ENCODE peak calls at places on chromosomes 11 and 22, in ten cellular contexts. C is AG10803, B is psoas muscle, S is Calu3, K is mammary epithelial cell, I is foreskin fibroblast, P is B cell, M is left lung, J is coronary artery, D is left ventricle myocardium inferior. N is an unnamed sample.

GRCh38 chr11:88179966-88180629 is 4.9 kb upstream of the RAB38 start:
- DNase-seq in C (peak), B (no peak), S (no peak), K (peak), I (no peak), P (no peak), M (no peak), J (no peak), D (no peak), N (peak)

GRCh38 chr11:26285593-26285992 is 46.3 kb upstream of the ANO3 start:
- DNase-seq in C (no peak), B (no peak), S (no peak), K (no peak), I (no peak), P (no peak), M (no peak), J (no peak), D (no peak), N (no peak)

GRCh38 chr11:19337779-19338178 is 97.0 kb upstream of the E2F8 start:
- DNase-seq in C (no peak), B (no peak), S (no peak), K (no peak), I (no peak), P (no peak), M (no peak), J (no peak), D (no peak), N (no peak)

GRCh38 chr11:122751298-122752070 is 86.8 kb upstream of the CRTAM start:
- DNase-seq in C (peak), B (no peak), S (no peak), K (peak), I (peak), P (no peak), M (no peak), J (no peak), D (no peak), N (peak)

GRCh38 chr11:93791493-93791892 is 7.4 kb downstream of the MED17 start:
- DNase-seq in C (no peak), B (no peak), S (no peak), K (no peak), I (no peak), P (no peak), M (no peak), J (no peak), D (no peak), N (peak)

GRCh38 chr11:113677648-113678047 is 28.5 kb downstream of the TMPRSS5 start:
- DNase-seq in C (no peak), B (no peak), S (no peak), K (no peak), I (no peak), P (no peak), M (no peak), J (no peak), D (no peak), N (no peak)

GRCh38 chr22:37568448-37569008 is 8.2 kb downstream of the CDC42EP1 start:
- DNase-seq in C (no peak), B (no peak), S (no peak), K (no peak), I (no peak), P (no peak), M (no peak), J (no peak), D (no peak), N (no peak)

GRCh38 chr22:19545935-19546207 is 21.7 kb upstream of the CLDN5 start:
- DNase-seq in C (no peak), B (no peak), S (no peak), K (no peak), I (no peak), P (no peak), M (no peak), J (no peak), D (no peak), N (no peak)

GRCh38 chr11:76629853-76630599 is 40.5 kb downstream of the LRRC32 start:
- DNase-seq in C (peak), B (peak), S (no peak), K (no peak), I (no peak), P (no peak), M (peak), J (no peak), D (peak), N (no peak)

GRCh38 chr22:50293441-50294318 is 13.8 kb downstream of the PLXNB2 start:
- DNase-seq in C (peak), B (peak), S (peak), K (peak), I (peak), P (peak), M (peak), J (peak), D (peak), N (peak)

GRCh38 chr11:30826911-30827310 is 240.8 kb upstream of the MPPED2 start:
- DNase-seq in C (no peak), B (no peak), S (no peak), K (no peak), I (no peak), P (no peak), M (no peak), J (no peak), D (no peak), N (no peak)

GRCh38 chr22:27918351-27919221 is 470 bp downstream of the PITPNB start:
- DNase-seq in C (peak), B (peak), S (peak), K (peak), I (peak), P (no peak), M (peak), J (peak), D (peak), N (peak)

GRCh38 chr11:122765487-122766131 is 72.7 kb upstream of the CRTAM start:
- DNase-seq in C (no peak), B (no peak), S (peak), K (peak), I (no peak), P (no peak), M (no peak), J (no peak), D (no peak), N (no peak)

DNA sequence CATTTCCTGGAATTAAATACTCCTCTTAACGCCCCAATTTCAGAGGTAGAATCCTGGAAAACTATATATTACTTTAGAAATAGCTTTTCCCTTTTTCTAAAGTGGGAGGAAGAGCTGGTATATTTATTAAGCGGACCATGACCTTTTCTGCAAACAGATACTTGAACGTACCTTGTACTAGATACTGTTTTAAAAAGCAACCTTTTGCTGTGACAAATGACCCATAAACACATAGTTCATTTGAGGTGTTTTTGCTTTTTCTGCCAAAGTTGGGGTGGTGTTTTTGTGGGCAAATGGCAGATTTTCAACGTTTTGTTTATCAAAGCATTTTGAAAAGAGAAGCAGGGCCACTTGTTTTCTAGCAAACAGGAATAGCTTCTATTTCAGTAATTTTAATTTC is 2.2 kb downstream of the FBXO7 start:
- DNase-seq in C (no peak), B (no peak), S (no peak), K (no peak), I (no peak), P (no peak), M (no peak), J (no peak), D (no peak), N (no peak)
- TF ChIP-seq CTCF in C (no peak), B (no peak), S (no peak), K (no peak), I (no peak), P (no peak), M (no peak), J (no peak), D (no peak), N (no peak)

DNA sequence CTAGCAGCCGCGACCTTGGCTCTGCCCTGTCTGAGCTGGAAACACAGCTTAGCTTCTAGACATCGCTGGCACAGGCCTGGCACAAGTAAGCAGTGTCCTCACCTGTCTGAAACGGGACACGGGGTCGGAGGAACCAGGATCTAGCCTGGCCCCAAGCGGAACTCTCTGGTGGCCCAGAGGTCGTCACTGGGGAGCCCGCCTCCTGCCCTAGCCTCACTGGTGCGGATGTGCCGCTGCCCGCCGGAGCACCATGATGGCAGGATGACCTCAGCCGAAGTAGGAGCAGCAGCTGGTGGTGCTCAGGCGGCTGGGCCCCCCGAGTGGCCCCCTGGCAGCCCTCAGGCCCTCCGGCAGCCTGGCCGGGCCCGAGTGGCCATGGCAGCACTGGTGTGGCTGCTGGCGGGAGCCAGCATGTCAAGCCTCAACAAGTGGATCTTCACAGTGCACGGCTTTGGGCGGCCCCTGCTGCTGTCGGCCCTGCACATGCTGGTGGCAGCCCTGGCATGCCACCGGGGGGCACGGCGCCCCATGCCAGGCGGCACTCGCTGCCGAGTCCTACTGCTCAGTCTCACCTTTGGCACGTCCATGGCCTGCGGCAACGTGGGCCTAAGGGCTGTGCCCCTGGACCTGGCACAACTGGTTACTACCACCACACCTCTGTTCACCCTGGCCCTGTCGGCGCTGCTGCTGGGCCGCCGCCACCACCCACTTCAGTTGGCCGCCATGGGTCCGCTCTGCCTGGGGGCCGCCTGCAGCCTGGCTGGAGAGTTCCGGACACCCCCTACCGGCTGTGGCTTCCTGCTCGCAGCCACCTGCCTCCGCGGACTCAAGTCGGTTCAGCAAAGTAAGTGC is 871 bp downstream of the SLC35E4 start:
- DNase-seq in C (peak), B (peak), S (peak), K (peak), I (peak), P (no peak), M (no peak), J (no peak), D (peak), N (peak)
- TF ChIP-seq CTCF in C (peak), B (peak), S (peak), K (no peak), I (no peak), P (no peak), M (no peak), J (no peak), D (no peak), N (no peak)

DNA sequence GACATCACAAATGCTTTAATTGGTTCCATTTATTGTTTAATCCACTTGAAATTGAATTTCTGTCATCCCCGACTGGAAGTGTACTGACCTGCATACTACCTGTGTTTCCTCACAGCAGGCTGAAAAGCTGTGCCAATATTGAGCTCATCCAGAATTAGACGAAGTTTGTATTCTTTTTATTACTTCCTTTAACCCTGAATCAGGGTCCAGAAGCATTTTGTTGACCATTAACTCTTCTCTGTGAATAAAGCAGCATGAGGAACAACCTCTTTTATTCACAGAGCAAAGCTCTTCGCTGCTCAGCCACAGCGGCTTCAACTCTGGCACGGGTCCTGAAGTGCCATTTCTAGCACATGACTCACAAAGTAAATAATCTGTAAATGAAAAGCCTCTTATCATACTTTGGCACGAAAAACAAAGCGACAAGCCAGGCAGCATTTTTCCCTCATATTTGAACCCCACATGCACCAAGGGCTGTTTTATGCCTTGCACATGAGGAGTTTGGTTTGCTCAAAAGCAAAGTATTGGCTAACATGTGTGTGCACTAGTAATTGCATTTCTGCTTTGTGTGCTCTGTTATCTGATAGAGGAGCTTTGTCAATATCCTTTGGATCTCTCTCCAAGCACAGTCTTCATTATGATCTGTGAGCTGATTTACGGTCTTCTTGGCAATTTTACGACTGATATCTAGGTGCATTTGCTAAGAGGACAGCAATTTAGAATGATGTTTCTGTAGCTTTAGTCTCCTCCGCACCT is 33.0 kb upstream of the APOBEC3A start:
- DNase-seq in C (peak), B (peak), S (peak), K (peak), I (peak), P (no peak), M (no peak), J (peak), D (peak), N (peak)
- TF ChIP-seq CTCF in C (no peak), B (no peak), S (no peak), K (no peak), I (no peak), P (no peak), M (no peak), J (no peak), D (no peak), N (no peak)

DNA sequence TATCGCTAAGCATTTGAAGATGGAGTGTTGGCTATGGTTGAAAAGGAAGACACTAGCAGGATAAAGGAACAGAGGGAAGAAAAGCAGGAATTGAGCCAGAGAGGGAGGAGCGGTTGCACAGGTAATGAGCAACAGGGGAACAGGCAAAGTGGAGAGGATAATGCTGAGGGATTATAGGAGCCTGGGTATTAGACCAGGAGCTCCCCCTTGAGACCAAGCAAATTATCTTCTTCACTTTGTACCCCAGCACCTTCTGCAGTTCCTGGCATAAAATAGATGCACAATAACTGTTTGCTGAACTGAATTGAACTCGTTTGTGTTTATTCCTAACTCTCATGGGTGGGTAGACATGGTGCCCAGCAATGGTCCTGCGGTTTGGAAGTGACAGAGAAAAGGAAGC is 54.6 kb upstream of the OR5P2 start:
- DNase-seq in C (no peak), B (no peak), S (peak), K (peak), I (no peak), P (no peak), M (no peak), J (no peak), D (no peak), N (peak)
- TF ChIP-seq CTCF in C (no peak), B (no peak), S (no peak), K (peak), I (no peak), P (no peak), M (no peak), J (no peak), D (no peak), N (no peak)

GRCh38 chr11:60767388-60767811 is 10.7 kb downstream of the MS4A15 start:
- DNase-seq in C (no peak), B (no peak), S (no peak), K (no peak), I (no peak), P (peak), M (no peak), J (no peak), D (no peak), N (no peak)
- TF ChIP-seq CTCF in C (no peak), B (no peak), S (no peak), K (no peak), I (peak), P (peak), M (peak), J (no peak), D (peak), N (no peak)

DNA sequence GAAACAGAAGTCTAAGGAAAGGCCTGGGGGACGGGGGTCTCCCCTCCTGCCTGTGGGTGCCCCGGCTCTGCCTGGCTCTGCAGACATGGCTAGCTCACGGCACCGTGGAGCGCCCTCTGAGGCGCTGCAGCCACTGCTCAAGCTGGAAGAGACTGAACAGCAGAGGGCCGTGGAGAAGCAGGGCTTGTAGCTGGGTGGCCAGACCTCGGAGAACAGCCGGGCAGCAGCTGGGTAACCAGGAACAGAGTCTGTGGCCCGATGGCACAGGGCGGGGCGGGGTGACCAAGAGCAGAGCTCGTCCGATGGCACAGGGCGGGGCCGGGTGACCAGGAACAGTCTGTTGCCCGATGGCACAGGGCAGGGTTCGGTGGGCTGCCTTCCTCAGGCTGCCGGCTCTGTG is 18.1 kb downstream of the RNH1 start:
- DNase-seq in C (no peak), B (no peak), S (no peak), K (no peak), I (no peak), P (no peak), M (peak), J (no peak), D (no peak), N (no peak)
- TF ChIP-seq CTCF in C (no peak), B (no peak), S (no peak), K (no peak), I (no peak), P (no peak), M (no peak), J (no peak), D (no peak), N (no peak)

GRCh38 chr11:116605543-116605942 is 167.2 kb downstream of the BUD13 start:
- DNase-seq in C (no peak), B (no peak), S (peak), K (peak), I (no peak), P (no peak), M (no peak), J (peak), D (no peak), N (peak)
- TF ChIP-seq CTCF in C (peak), B (no peak), S (peak), K (peak), I (peak), P (no peak), M (no peak), J (no peak), D (peak), N (peak)